ENCODE peak calls at places on chromosomes 13 and 19, in four cellular contexts. U is K562, X is WTC11, C is A549. B is an unnamed sample.

GRCh38 chr13:90622547-90622946 is 724.9 kb upstream of the MIR17HG start:
- DNase-seq in U (no peak), C (no peak), X (no peak), B (no peak)

GRCh38 chr13:40932252-40932651 is 86.9 kb downstream of the ELF1 start:
- DNase-seq in U (no peak), X (no peak), C (no peak), B (no peak)

GRCh38 chr13:34246511-34246910 is 428.6 kb downstream of the RFC3 start:
- DNase-seq in X (no peak), U (no peak), C (peak; percentile 6), B (peak; percentile 4)

GRCh38 chr19:48036765-48037164 is 7.1 kb downstream of the CABP5 start:
- DNase-seq in C (no peak), U (no peak), X (no peak), B (no peak)

GRCh38 chr19:30273184-30273583 is 99.0 kb upstream of the ZNF536 start:
- DNase-seq in X (no peak), C (no peak), U (no peak), B (no peak)

GRCh38 chr13:24900507-24900906 is 136.5 kb downstream of the RNF17 start:
- DNase-seq in X (no peak), C (no peak), U (no peak), B (no peak)

GRCh38 chr13:78298657-78299056 is 304.7 kb downstream of the POU4F1 start:
- DNase-seq in U (no peak), X (no peak), C (no peak), B (peak; percentile 13)

GRCh38 chr13:19591864-19592263 is 30.5 kb upstream of the TPTE2 start:
- DNase-seq in U (no peak), C (no peak), X (no peak), B (no peak)

GRCh38 chr19:4539697-4540581 is at the start of gene LRG1:
- DNase-seq in X (no peak), C (no peak), U (peak; percentile 91), B (peak; percentile 30)

GRCh38 chr19:10766681-10767201 is 48.9 kb downstream of the DNM2 start:
- DNase-seq in U (no peak), X (no peak), C (no peak), B (peak; percentile 36)

GRCh38 chr13:99501952-99502310 is 659 bp downstream of the TM9SF2 start:
- DNase-seq in U (no peak), X (no peak), C (peak; percentile 3), B (peak; percentile 48)

GRCh38 chr19:57664269-57665127 is 4.2 kb upstream of the ZSCAN4 start:
- DNase-seq in U (peak; percentile 65), C (no peak), X (peak; percentile 67), B (peak; percentile 46)

GRCh38 chr19:33052352-33052972 is 12.2 kb downstream of the RHPN2 start:
- DNase-seq in X (no peak), C (peak; percentile 66), U (no peak), B (no peak)

GRCh38 chr19:10346509-10346908 is 7.1 kb upstream of the ICAM3 start:
- DNase-seq in C (no peak), X (no peak), U (no peak), B (no peak)

GRCh38 chr19:7010722-7011593 is 10.3 kb downstream of the MBD3L2B start:
- DNase-seq in U (no peak), X (no peak), C (no peak), B (no peak)

GRCh38 chr13:104773775-104774174 is 1707.6 kb upstream of the SLC10A2 start:
- DNase-seq in U (no peak), X (no peak), C (peak; percentile 12), B (peak; percentile 54)

GRCh38 chr13:74210693-74211393 is 76.6 kb upstream of the KLF12 start:
- DNase-seq in C (peak; percentile 15), U (no peak), X (no peak), B (peak; percentile 43)

DNA sequence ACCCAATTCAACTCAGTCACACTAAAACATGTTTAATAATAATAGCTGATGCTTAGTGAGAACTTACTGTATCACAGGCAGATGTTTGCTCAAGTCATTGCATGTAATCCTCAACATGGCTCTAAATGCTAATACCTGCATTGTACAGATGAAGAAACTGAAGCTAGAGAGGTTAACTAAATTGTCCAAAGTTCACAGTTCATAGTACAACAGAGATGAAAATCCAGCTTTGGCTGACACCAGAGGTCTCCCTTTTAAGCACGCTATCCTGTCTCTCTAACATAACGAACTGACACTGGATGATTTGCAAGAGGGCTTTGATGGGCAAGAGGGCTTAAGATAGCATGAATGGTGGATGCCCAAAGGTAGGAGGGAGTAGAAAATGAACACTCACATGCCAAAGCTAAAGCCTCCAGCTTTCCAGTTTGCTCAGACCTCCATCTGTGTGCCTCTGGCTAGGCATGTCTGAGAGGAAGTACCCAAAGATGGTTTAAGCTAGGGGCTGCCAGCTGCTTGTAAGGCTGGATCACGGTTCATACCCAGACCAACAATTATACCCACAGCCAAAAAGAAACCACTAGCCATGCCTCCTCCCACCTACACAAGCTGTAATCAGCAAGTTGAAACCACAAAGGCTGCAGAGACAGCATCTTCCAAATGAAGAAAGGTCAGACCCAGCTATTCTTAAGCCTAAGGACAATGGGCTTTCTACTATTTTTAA is 196.9 kb upstream of the UBL3 start:
- DNase-seq in U (no peak), X (no peak), C (no peak), B (no peak)
- TF ChIP-seq JUN in U (no peak), X (no peak), C (no peak), B (no peak)

GRCh38 chr13:112683581-112683980 is 6.3 kb upstream of the ATP11A start:
- DNase-seq in X (no peak), C (no peak), U (no peak), B (no peak)
- TF ChIP-seq JUN in X (no peak), C (no peak), U (no peak), B (no peak)

GRCh38 chr19:18342090-18342632 is 1.8 kb downstream of the PGPEP1 start:
- DNase-seq in C (no peak), X (no peak), U (no peak), B (no peak)

GRCh38 chr19:18340990-18341868 is 831 bp downstream of the PGPEP1 start:
- DNase-seq in U (peak; percentile 88), X (peak; percentile 55), C (no peak), B (peak; percentile 25)

GRCh38 chr19:18340237-18340989 is at the start of gene PGPEP1:
- DNase-seq in X (peak; percentile 81), U (peak; percentile 91), C (peak; percentile 38), B (peak; percentile 65)

GRCh38 chr19:18338471-18339001 is 1.9 kb upstream of the PGPEP1 start:
- DNase-seq in X (no peak), C (no peak), U (no peak), B (no peak)

DNA sequence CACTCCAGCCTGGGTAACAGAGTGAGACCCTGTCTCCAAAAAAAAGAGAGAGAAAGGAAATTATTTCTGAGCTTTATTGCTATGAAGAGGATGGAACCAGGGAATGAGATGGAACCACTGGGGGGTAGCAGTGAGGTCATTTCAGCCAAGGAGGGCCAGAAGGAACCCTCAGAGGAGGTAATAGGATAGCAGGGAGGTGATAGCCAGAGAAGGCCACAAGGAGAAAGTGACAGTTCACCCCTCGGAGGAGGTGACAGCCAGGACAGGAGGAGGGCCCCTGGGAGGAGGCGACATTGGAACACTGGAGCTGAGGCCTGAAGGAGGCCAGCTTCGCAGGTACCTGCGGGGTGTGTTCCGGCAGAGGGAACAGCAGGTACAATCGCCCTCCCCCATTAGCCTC is 695 bp upstream of the PGPEP1 start:
- DNase-seq in C (peak; percentile 50), U (peak; percentile 77), X (peak; percentile 35), B (no peak)
- TF ChIP-seq JUN in C (no peak), U (no peak), X (no peak), B (no peak)

DNA sequence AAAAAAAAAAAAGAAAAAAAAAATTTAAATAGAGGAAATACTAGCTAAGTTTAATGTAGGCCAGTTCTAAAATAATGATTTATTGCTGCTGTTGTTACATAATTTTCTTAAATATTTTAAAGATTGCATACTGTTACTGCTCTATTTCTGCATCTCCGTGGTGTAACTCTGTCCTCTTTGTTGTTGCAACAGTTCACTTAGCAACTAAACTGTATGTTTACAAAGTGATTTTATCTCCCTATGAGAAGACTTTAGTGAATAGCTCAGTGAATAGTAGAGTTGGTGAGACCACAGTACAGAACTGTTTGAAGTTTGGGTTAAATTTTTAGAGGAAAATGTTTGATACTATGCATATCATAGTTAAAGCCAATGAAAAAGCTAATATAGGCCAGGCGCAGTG is 19.4 kb downstream of the BRCA2 start:
- DNase-seq in C (no peak), X (no peak), U (no peak), B (no peak)
- TF ChIP-seq JUN in C (no peak), X (no peak), U (no peak), B (no peak)

B was measured in endothelial cell of umbilical vein.